ENCODE peak calls at places on chromosomes 16 and 17, in five cellular contexts. C, Y, A, S and T are unnamed samples.

GRCh38 chr17:66564992-66565465 is 262.6 kb downstream of the PRKCA start:
- DNase-seq in A (no peak), S (no peak), C (no peak), Y (no peak), T (no peak)

GRCh38 chr16:87209808-87210512 is 107.2 kb downstream of the C16orf95 start:
- DNase-seq in S (no peak), C (no peak), A (no peak), Y (no peak), T (no peak)

GRCh38 chr17:75155191-75155601 is 884 bp upstream of the JPT1 start:
- DNase-seq in C (no peak), S (no peak), A (no peak), Y (no peak), T (no peak)

GRCh38 chr16:67283826-67284555 is 4.7 kb downstream of the PLEKHG4 start:
- DNase-seq in A (no peak), Y (no peak), C (no peak), S (no peak), T (no peak)

GRCh38 chr17:72025113-72025512 is 95.7 kb upstream of the SOX9 start:
- DNase-seq in Y (no peak), C (no peak), S (no peak), A (no peak), T (no peak)

GRCh38 chr17:48541036-48541573 is 3.8 kb downstream of the HOXB2 start:
- DNase-seq in A (no peak), Y (no peak), C (no peak), S (no peak), T (no peak)

GRCh38 chr16:10240854-10241613 is 58.8 kb upstream of the GRIN2A start:
- DNase-seq in Y (no peak), S (no peak), C (no peak), A (no peak), T (no peak)

GRCh38 chr16:49932943-49933342 is 77.0 kb upstream of the ZNF423 start:
- DNase-seq in A (peak), Y (no peak), C (no peak), S (no peak), T (no peak)

GRCh38 chr17:34241062-34241461 is 14.0 kb upstream of the CCL2 start:
- DNase-seq in C (peak), A (no peak), Y (no peak), S (no peak), T (no peak)

GRCh38 chr17:16214190-16215001 is 938 bp downstream of the NCOR1 start:
- DNase-seq in S (no peak), A (no peak), C (no peak), Y (peak), T (no peak)

GRCh38 chr17:40038882-40039513 is 15.2 kb downstream of the MED24 start:
- DNase-seq in C (peak), A (peak), Y (peak), S (no peak), T (no peak)

GRCh38 chr17:75181608-75182318 is 996 bp downstream of the SUMO2 start:
- DNase-seq in Y (peak), C (peak), A (no peak), S (peak), T (peak)

GRCh38 chr16:67841198-67841815 is 813 bp upstream of the THAP11 start:
- DNase-seq in C (no peak), S (no peak), A (no peak), Y (no peak), T (no peak)

GRCh38 chr17:16872836-16873653 is 98.9 kb downstream of the TNFRSF13B start:
- DNase-seq in A (no peak), Y (peak), C (no peak), S (peak), T (peak)

GRCh38 chr16:28623172-28623711 is 13.4 kb upstream of the SULT1A1 start:
- DNase-seq in C (no peak), A (no peak), Y (peak), S (peak), T (no peak)

GRCh38 chr16:81198635-81199034 is 39.9 kb upstream of the BCO1 start:
- DNase-seq in C (no peak), A (no peak), S (no peak), Y (peak), T (no peak)

GRCh38 chr17:50381260-50381815 is 8.3 kb downstream of the EME1 start:
- DNase-seq in Y (no peak), A (no peak), C (no peak), S (no peak), T (no peak)

GRCh38 chr17:67490471-67490870 is 113.4 kb downstream of the PITPNC1 start:
- DNase-seq in A (no peak), Y (no peak), S (no peak), C (no peak), T (no peak)

GRCh38 chr17:50688168-50688719 is 19.5 kb downstream of the ANKRD40 start:
- DNase-seq in Y (no peak), A (no peak), C (no peak), S (no peak), T (no peak)

GRCh38 chr16:11309895-11310633 is 28.9 kb upstream of the PRM1 start:
- DNase-seq in A (no peak), C (no peak), S (no peak), Y (no peak), T (no peak)

GRCh38 chr16:12906765-12907516 is 5.5 kb downstream of the SHISA9 start:
- DNase-seq in S (no peak), A (no peak), Y (no peak), C (no peak), T (no peak)

GRCh38 chr16:85253127-85253941 is 141.1 kb upstream of the CIBAR2 start:
- DNase-seq in C (no peak), S (peak), Y (peak), A (peak), T (no peak)

GRCh38 chr17:9729034-9729650 is 62.2 kb downstream of the DHRS7C start:
- DNase-seq in S (no peak), Y (peak), C (no peak), A (peak), T (no peak)

GRCh38 chr16:23824909-23825308 is 10.9 kb upstream of the PRKCB start:
- DNase-seq in A (no peak), Y (no peak), S (no peak), C (no peak), T (no peak)

GRCh38 chr17:21373034-21373433 is 3.1 kb upstream of the KCNJ12 start:
- DNase-seq in A (no peak), S (no peak), C (no peak), Y (no peak), T (no peak)

GRCh38 chr16:85403693-85404092 is 209.4 kb upstream of the GSE1 start:
- DNase-seq in A (no peak), S (no peak), C (no peak), Y (no peak), T (no peak)

GRCh38 chr16:87613961-87614360 is 11.7 kb downstream of the JPH3 start:
- DNase-seq in Y (no peak), S (no peak), A (no peak), C (no peak), T (no peak)

GRCh38 chr17:40909755-40910154 is 24.7 kb upstream of the KRT20 start:
- DNase-seq in C (no peak), Y (no peak), S (no peak), A (no peak), T (no peak)

GRCh38 chr17:39548494-39548893 is 59.2 kb downstream of the NEUROD2 start:
- DNase-seq in C (no peak), Y (no peak), A (peak), S (no peak), T (no peak)